ENCODE peak calls at places on chromosomes 5 and 9, in five cellular contexts. One of them, this sample, is unnamed.

GRCh38 chr5:95823241-95823737 is 763 bp upstream of the GLRX start:
- DNase-seq in stimulated activated CD8-positive, alpha-beta memory T cell treated with anti-CD3 and anti-CD28 coated beads, Interleukin-15, amount 100 ng/mL, for 24 hours: no peak
- DNase-seq in NCI-H1417: no peak
- DNase-seq in fibroblast of mammary gland: no peak
- DNase-seq in cardiac septum: peak; percentile 54
- DNase-seq in this sample: no peak

GRCh38 chr9:78006734-78007133 is 24.9 kb downstream of the GNAQ start:
- DNase-seq in NCI-H1417: no peak
- DNase-seq in cardiac septum: no peak
- DNase-seq in stimulated activated CD8-positive, alpha-beta memory T cell treated with anti-CD3 and anti-CD28 coated beads, Interleukin-15, amount 100 ng/mL, for 24 hours: no peak
- DNase-seq in fibroblast of mammary gland: peak; percentile 42
- DNase-seq in this sample: no peak

GRCh38 chr5:57538341-57538955 is 55.8 kb upstream of the ACTBL2 start:
- DNase-seq in NCI-H1417: no peak
- DNase-seq in stimulated activated CD8-positive, alpha-beta memory T cell treated with anti-CD3 and anti-CD28 coated beads, Interleukin-15, amount 100 ng/mL, for 24 hours: no peak
- DNase-seq in cardiac septum: no peak
- DNase-seq in fibroblast of mammary gland: peak; percentile 92
- DNase-seq in this sample: no peak

GRCh38 chr5:133904641-133905040 is 63.8 kb downstream of the C5orf15 start:
- DNase-seq in NCI-H1417: no peak
- DNase-seq in stimulated activated CD8-positive, alpha-beta memory T cell treated with anti-CD3 and anti-CD28 coated beads, Interleukin-15, amount 100 ng/mL, for 24 hours: no peak
- DNase-seq in cardiac septum: no peak
- DNase-seq in fibroblast of mammary gland: no peak
- DNase-seq in this sample: no peak

GRCh38 chr5:157999696-158000095 is 140.8 kb upstream of the CLINT1 start:
- DNase-seq in fibroblast of mammary gland: no peak
- DNase-seq in stimulated activated CD8-positive, alpha-beta memory T cell treated with anti-CD3 and anti-CD28 coated beads, Interleukin-15, amount 100 ng/mL, for 24 hours: no peak
- DNase-seq in cardiac septum: no peak
- DNase-seq in NCI-H1417: no peak
- DNase-seq in this sample: no peak

GRCh38 chr9:82320566-82320965 is 332.0 kb downstream of the SPATA31D1 start:
- DNase-seq in cardiac septum: no peak
- DNase-seq in NCI-H1417: no peak
- DNase-seq in stimulated activated CD8-positive, alpha-beta memory T cell treated with anti-CD3 and anti-CD28 coated beads, Interleukin-15, amount 100 ng/mL, for 24 hours: no peak
- DNase-seq in fibroblast of mammary gland: no peak
- DNase-seq in this sample: no peak

GRCh38 chr5:167561796-167562195 is 729.6 kb upstream of the WWC1 start:
- DNase-seq in fibroblast of mammary gland: no peak
- DNase-seq in cardiac septum: no peak
- DNase-seq in NCI-H1417: no peak
- DNase-seq in stimulated activated CD8-positive, alpha-beta memory T cell treated with anti-CD3 and anti-CD28 coated beads, Interleukin-15, amount 100 ng/mL, for 24 hours: no peak
- DNase-seq in this sample: no peak

GRCh38 chr5:172453986-172454354 is 355 bp downstream of the SH3PXD2B start:
- DNase-seq in stimulated activated CD8-positive, alpha-beta memory T cell treated with anti-CD3 and anti-CD28 coated beads, Interleukin-15, amount 100 ng/mL, for 24 hours: no peak
- DNase-seq in fibroblast of mammary gland: no peak
- DNase-seq in NCI-H1417: peak; percentile 72
- DNase-seq in cardiac septum: peak; percentile 70
- DNase-seq in this sample: no peak

GRCh38 chr9:120490888-120491595 is 88.9 kb downstream of the CDK5RAP2 start:
- DNase-seq in NCI-H1417: no peak
- DNase-seq in stimulated activated CD8-positive, alpha-beta memory T cell treated with anti-CD3 and anti-CD28 coated beads, Interleukin-15, amount 100 ng/mL, for 24 hours: no peak
- DNase-seq in fibroblast of mammary gland: peak; percentile 31
- DNase-seq in cardiac septum: no peak
- DNase-seq in this sample: no peak

GRCh38 chr9:76827286-76828080 is 63.2 kb downstream of the PCA3 start:
- DNase-seq in stimulated activated CD8-positive, alpha-beta memory T cell treated with anti-CD3 and anti-CD28 coated beads, Interleukin-15, amount 100 ng/mL, for 24 hours: no peak
- DNase-seq in NCI-H1417: no peak
- DNase-seq in fibroblast of mammary gland: no peak
- DNase-seq in cardiac septum: no peak
- DNase-seq in this sample: no peak

GRCh38 chr9:126419475-126419874 is 92.8 kb downstream of the MVB12B start:
- DNase-seq in stimulated activated CD8-positive, alpha-beta memory T cell treated with anti-CD3 and anti-CD28 coated beads, Interleukin-15, amount 100 ng/mL, for 24 hours: no peak
- DNase-seq in NCI-H1417: peak; percentile 99
- DNase-seq in cardiac septum: no peak
- DNase-seq in fibroblast of mammary gland: no peak
- DNase-seq in this sample: no peak

GRCh38 chr5:127056896-127057295 is 16.4 kb downstream of the C5orf63 start:
- DNase-seq in stimulated activated CD8-positive, alpha-beta memory T cell treated with anti-CD3 and anti-CD28 coated beads, Interleukin-15, amount 100 ng/mL, for 24 hours: no peak
- DNase-seq in cardiac septum: no peak
- DNase-seq in fibroblast of mammary gland: no peak
- DNase-seq in NCI-H1417: no peak
- DNase-seq in this sample: no peak

GRCh38 chr9:2502760-2503159 is 118.8 kb upstream of the VLDLR start:
- DNase-seq in stimulated activated CD8-positive, alpha-beta memory T cell treated with anti-CD3 and anti-CD28 coated beads, Interleukin-15, amount 100 ng/mL, for 24 hours: no peak
- DNase-seq in NCI-H1417: no peak
- DNase-seq in fibroblast of mammary gland: peak; percentile 28
- DNase-seq in cardiac septum: no peak
- DNase-seq in this sample: no peak

GRCh38 chr9:15509931-15510788 is 610 bp downstream of the PSIP1 start:
- DNase-seq in fibroblast of mammary gland: peak; percentile 11
- DNase-seq in cardiac septum: no peak
- DNase-seq in NCI-H1417: peak; percentile 77
- DNase-seq in stimulated activated CD8-positive, alpha-beta memory T cell treated with anti-CD3 and anti-CD28 coated beads, Interleukin-15, amount 100 ng/mL, for 24 hours: peak; percentile 29
- DNase-seq in this sample: no peak

GRCh38 chr5:179868541-179868940 is 9.9 kb upstream of the MRNIP start:
- DNase-seq in NCI-H1417: no peak
- DNase-seq in stimulated activated CD8-positive, alpha-beta memory T cell treated with anti-CD3 and anti-CD28 coated beads, Interleukin-15, amount 100 ng/mL, for 24 hours: no peak
- DNase-seq in cardiac septum: no peak
- DNase-seq in fibroblast of mammary gland: no peak
- DNase-seq in this sample: no peak

GRCh38 chr9:77556396-77556795 is 91.7 kb downstream of the GNA14 start:
- DNase-seq in NCI-H1417: no peak
- DNase-seq in stimulated activated CD8-positive, alpha-beta memory T cell treated with anti-CD3 and anti-CD28 coated beads, Interleukin-15, amount 100 ng/mL, for 24 hours: no peak
- DNase-seq in fibroblast of mammary gland: peak; percentile 5
- DNase-seq in cardiac septum: no peak
- DNase-seq in this sample: no peak

GRCh38 chr9:81585191-81585763 is 104.1 kb downstream of the TLE1 start:
- DNase-seq in stimulated activated CD8-positive, alpha-beta memory T cell treated with anti-CD3 and anti-CD28 coated beads, Interleukin-15, amount 100 ng/mL, for 24 hours: no peak
- DNase-seq in fibroblast of mammary gland: no peak
- DNase-seq in NCI-H1417: no peak
- DNase-seq in cardiac septum: no peak
- DNase-seq in this sample: no peak

GRCh38 chr5:179221196-179221876 is 123.9 kb downstream of the ADAMTS2 start:
- DNase-seq in cardiac septum: no peak
- DNase-seq in NCI-H1417: no peak
- DNase-seq in stimulated activated CD8-positive, alpha-beta memory T cell treated with anti-CD3 and anti-CD28 coated beads, Interleukin-15, amount 100 ng/mL, for 24 hours: no peak
- DNase-seq in fibroblast of mammary gland: no peak
- DNase-seq in this sample: no peak

GRCh38 chr5:78792342-78793055 is 143.9 kb upstream of the LHFPL2 start:
- DNase-seq in cardiac septum: no peak
- DNase-seq in NCI-H1417: no peak
- DNase-seq in stimulated activated CD8-positive, alpha-beta memory T cell treated with anti-CD3 and anti-CD28 coated beads, Interleukin-15, amount 100 ng/mL, for 24 hours: no peak
- DNase-seq in fibroblast of mammary gland: no peak
- DNase-seq in this sample: no peak

GRCh38 chr9:108049026-108049591 is 559.5 kb upstream of the KLF4 start:
- DNase-seq in fibroblast of mammary gland: peak; percentile 95
- DNase-seq in NCI-H1417: no peak
- DNase-seq in cardiac septum: no peak
- DNase-seq in stimulated activated CD8-positive, alpha-beta memory T cell treated with anti-CD3 and anti-CD28 coated beads, Interleukin-15, amount 100 ng/mL, for 24 hours: no peak
- DNase-seq in this sample: no peak

GRCh38 chr5:95747041-95747679 is 16.0 kb downstream of the RHOBTB3 start:
- DNase-seq in stimulated activated CD8-positive, alpha-beta memory T cell treated with anti-CD3 and anti-CD28 coated beads, Interleukin-15, amount 100 ng/mL, for 24 hours: no peak
- DNase-seq in NCI-H1417: no peak
- DNase-seq in fibroblast of mammary gland: no peak
- DNase-seq in cardiac septum: no peak
- DNase-seq in this sample: no peak

GRCh38 chr5:112974901-112975300 is 1.7 kb upstream of the DCP2 start:
- DNase-seq in NCI-H1417: no peak
- DNase-seq in stimulated activated CD8-positive, alpha-beta memory T cell treated with anti-CD3 and anti-CD28 coated beads, Interleukin-15, amount 100 ng/mL, for 24 hours: no peak
- DNase-seq in cardiac septum: no peak
- DNase-seq in fibroblast of mammary gland: no peak
- DNase-seq in this sample: no peak

GRCh38 chr9:90219548-90220118 is 423.0 kb downstream of the DIRAS2 start:
- DNase-seq in NCI-H1417: no peak
- DNase-seq in cardiac septum: no peak
- DNase-seq in stimulated activated CD8-positive, alpha-beta memory T cell treated with anti-CD3 and anti-CD28 coated beads, Interleukin-15, amount 100 ng/mL, for 24 hours: no peak
- DNase-seq in fibroblast of mammary gland: no peak
- DNase-seq in this sample: no peak

GRCh38 chr5:83567741-83568530 is 96.4 kb downstream of the VCAN start:
- DNase-seq in stimulated activated CD8-positive, alpha-beta memory T cell treated with anti-CD3 and anti-CD28 coated beads, Interleukin-15, amount 100 ng/mL, for 24 hours: no peak
- DNase-seq in cardiac septum: no peak
- DNase-seq in NCI-H1417: no peak
- DNase-seq in fibroblast of mammary gland: peak; percentile 96
- DNase-seq in this sample: no peak

GRCh38 chr5:129438322-129438721 is 21.8 kb upstream of the ADAMTS19 start:
- DNase-seq in stimulated activated CD8-positive, alpha-beta memory T cell treated with anti-CD3 and anti-CD28 coated beads, Interleukin-15, amount 100 ng/mL, for 24 hours: no peak
- DNase-seq in NCI-H1417: no peak
- DNase-seq in cardiac septum: no peak
- DNase-seq in fibroblast of mammary gland: no peak
- DNase-seq in this sample: no peak

GRCh38 chr5:127958421-127959011 is 125.0 kb upstream of the SLC12A2 start:
- DNase-seq in NCI-H1417: peak; percentile 71
- DNase-seq in cardiac septum: no peak
- DNase-seq in stimulated activated CD8-positive, alpha-beta memory T cell treated with anti-CD3 and anti-CD28 coated beads, Interleukin-15, amount 100 ng/mL, for 24 hours: no peak
- DNase-seq in fibroblast of mammary gland: no peak
- DNase-seq in this sample: no peak

GRCh38 chr5:113162770-113163169 is 186.2 kb downstream of the DCP2 start:
- DNase-seq in fibroblast of mammary gland: peak; percentile 79
- DNase-seq in cardiac septum: no peak
- DNase-seq in NCI-H1417: peak; percentile 1
- DNase-seq in stimulated activated CD8-positive, alpha-beta memory T cell treated with anti-CD3 and anti-CD28 coated beads, Interleukin-15, amount 100 ng/mL, for 24 hours: no peak
- DNase-seq in this sample: no peak

GRCh38 chr5:170571331-170571731 is 67.5 kb downstream of the KCNIP1 start:
- DNase-seq in fibroblast of mammary gland: peak; percentile 37
- DNase-seq in stimulated activated CD8-positive, alpha-beta memory T cell treated with anti-CD3 and anti-CD28 coated beads, Interleukin-15, amount 100 ng/mL, for 24 hours: no peak
- DNase-seq in cardiac septum: no peak
- DNase-seq in NCI-H1417: no peak
- DNase-seq in this sample: no peak

GRCh38 chr9:106862946-106863740 is at the start of gene ZNF462:
- DNase-seq in cardiac septum: no peak
- DNase-seq in fibroblast of mammary gland: peak; percentile 75
- DNase-seq in stimulated activated CD8-positive, alpha-beta memory T cell treated with anti-CD3 and anti-CD28 coated beads, Interleukin-15, amount 100 ng/mL, for 24 hours: no peak
- DNase-seq in NCI-H1417: peak; percentile 92
- DNase-seq in this sample: peak; percentile 72

GRCh38 chr9:110093417-110093816 is 114.5 kb downstream of the C9orf152 start:
- DNase-seq in NCI-H1417: no peak
- DNase-seq in stimulated activated CD8-positive, alpha-beta memory T cell treated with anti-CD3 and anti-CD28 coated beads, Interleukin-15, amount 100 ng/mL, for 24 hours: no peak
- DNase-seq in fibroblast of mammary gland: no peak
- DNase-seq in cardiac septum: no peak
- DNase-seq in this sample: no peak

GRCh38 chr9:116717150-116717549 is 30.0 kb downstream of the TRIM32 start:
- DNase-seq in stimulated activated CD8-positive, alpha-beta memory T cell treated with anti-CD3 and anti-CD28 coated beads, Interleukin-15, amount 100 ng/mL, for 24 hours: no peak
- DNase-seq in fibroblast of mammary gland: peak; percentile 70
- DNase-seq in cardiac septum: no peak
- DNase-seq in NCI-H1417: no peak
- DNase-seq in this sample: no peak

GRCh38 chr5:68898961-68899471 is 194.8 kb upstream of the SLC30A5 start:
- DNase-seq in NCI-H1417: peak; percentile 2
- DNase-seq in stimulated activated CD8-positive, alpha-beta memory T cell treated with anti-CD3 and anti-CD28 coated beads, Interleukin-15, amount 100 ng/mL, for 24 hours: no peak
- DNase-seq in fibroblast of mammary gland: peak; percentile 82
- DNase-seq in cardiac septum: no peak
- DNase-seq in this sample: no peak

GRCh38 chr5:14450055-14450524 is 131.5 kb upstream of the OTULINL start:
- DNase-seq in NCI-H1417: no peak
- DNase-seq in stimulated activated CD8-positive, alpha-beta memory T cell treated with anti-CD3 and anti-CD28 coated beads, Interleukin-15, amount 100 ng/mL, for 24 hours: no peak
- DNase-seq in cardiac septum: no peak
- DNase-seq in fibroblast of mammary gland: peak; percentile 86
- DNase-seq in this sample: no peak

GRCh38 chr9:133004091-133005072 is 25.9 kb downstream of the GFI1B start:
- DNase-seq in stimulated activated CD8-positive, alpha-beta memory T cell treated with anti-CD3 and anti-CD28 coated beads, Interleukin-15, amount 100 ng/mL, for 24 hours: no peak
- DNase-seq in cardiac septum: no peak
- DNase-seq in fibroblast of mammary gland: no peak
- DNase-seq in NCI-H1417: no peak
- DNase-seq in this sample: no peak

GRCh38 chr9:69090140-69090750 is 54.7 kb downstream of the FXN start:
- DNase-seq in fibroblast of mammary gland: no peak
- DNase-seq in NCI-H1417: no peak
- DNase-seq in cardiac septum: no peak
- DNase-seq in stimulated activated CD8-positive, alpha-beta memory T cell treated with anti-CD3 and anti-CD28 coated beads, Interleukin-15, amount 100 ng/mL, for 24 hours: no peak
- DNase-seq in this sample: no peak

GRCh38 chr5:52838306-52839015 is 50.7 kb downstream of the ITGA1 start:
- DNase-seq in fibroblast of mammary gland: no peak
- DNase-seq in stimulated activated CD8-positive, alpha-beta memory T cell treated with anti-CD3 and anti-CD28 coated beads, Interleukin-15, amount 100 ng/mL, for 24 hours: no peak
- DNase-seq in NCI-H1417: no peak
- DNase-seq in cardiac septum: no peak
- DNase-seq in this sample: no peak

GRCh38 chr9:24824607-24825006 is 278.9 kb upstream of the IZUMO3 start:
- DNase-seq in cardiac septum: no peak
- DNase-seq in fibroblast of mammary gland: no peak
- DNase-seq in stimulated activated CD8-positive, alpha-beta memory T cell treated with anti-CD3 and anti-CD28 coated beads, Interleukin-15, amount 100 ng/mL, for 24 hours: no peak
- DNase-seq in NCI-H1417: no peak
- DNase-seq in this sample: no peak

GRCh38 chr9:129561594-129562281 is 59.2 kb downstream of the C9orf50 start:
- DNase-seq in NCI-H1417: peak; percentile 68
- DNase-seq in fibroblast of mammary gland: no peak
- DNase-seq in stimulated activated CD8-positive, alpha-beta memory T cell treated with anti-CD3 and anti-CD28 coated beads, Interleukin-15, amount 100 ng/mL, for 24 hours: no peak
- DNase-seq in cardiac septum: no peak
- DNase-seq in this sample: no peak

GRCh38 chr5:4901305-4901751 is 238.8 kb upstream of the ADAMTS16 start:
- DNase-seq in cardiac septum: no peak
- DNase-seq in fibroblast of mammary gland: no peak
- DNase-seq in NCI-H1417: no peak
- DNase-seq in stimulated activated CD8-positive, alpha-beta memory T cell treated with anti-CD3 and anti-CD28 coated beads, Interleukin-15, amount 100 ng/mL, for 24 hours: no peak
- DNase-seq in this sample: no peak

GRCh38 chr5:149687789-149688188 is 42.3 kb upstream of the PPARGC1B start:
- DNase-seq in NCI-H1417: no peak
- DNase-seq in cardiac septum: no peak
- DNase-seq in fibroblast of mammary gland: no peak
- DNase-seq in stimulated activated CD8-positive, alpha-beta memory T cell treated with anti-CD3 and anti-CD28 coated beads, Interleukin-15, amount 100 ng/mL, for 24 hours: no peak
- DNase-seq in this sample: no peak